ENCODE peak calls at places on chromosomes 11 and 22, in five cellular contexts. One of them, this sample, is unnamed.

GRCh38 chr22:23565942-23566715 is 14.0 kb downstream of the IGLL1 start:
- DNase-seq in stimulated activated CD8-positive, alpha-beta memory T cell treated with anti-CD3 and anti-CD28 coated beads, Interleukin-4, amount 100 ng/mL, for 1 hour: no peak
- DNase-seq in HFF-Myc: no peak
- DNase-seq in stimulated activated CD4-positive, alpha-beta T cell treated with anti-CD3 and anti-CD28 coated beads, Interleukin-4, amount 100 ng/mL, for 48 hours: no peak
- DNase-seq in activated CD4-positive, alpha-beta T cell treated with anti-CD3 and anti-CD28 coated beads, Interleukin-2, amount 50 U/mL, for 4 hours: no peak
- DNase-seq in this sample: no peak

GRCh38 chr11:103907548-103908455 is 128.6 kb upstream of the DDI1 start:
- DNase-seq in stimulated activated CD8-positive, alpha-beta memory T cell treated with anti-CD3 and anti-CD28 coated beads, Interleukin-4, amount 100 ng/mL, for 1 hour: no peak
- DNase-seq in HFF-Myc: no peak
- DNase-seq in stimulated activated CD4-positive, alpha-beta T cell treated with anti-CD3 and anti-CD28 coated beads, Interleukin-4, amount 100 ng/mL, for 48 hours: no peak
- DNase-seq in activated CD4-positive, alpha-beta T cell treated with anti-CD3 and anti-CD28 coated beads, Interleukin-2, amount 50 U/mL, for 4 hours: no peak
- DNase-seq in this sample: no peak

GRCh38 chr11:45436118-45436517 is 150.0 kb upstream of the SYT13 start:
- DNase-seq in stimulated activated CD8-positive, alpha-beta memory T cell treated with anti-CD3 and anti-CD28 coated beads, Interleukin-4, amount 100 ng/mL, for 1 hour: no peak
- DNase-seq in HFF-Myc: no peak
- DNase-seq in stimulated activated CD4-positive, alpha-beta T cell treated with anti-CD3 and anti-CD28 coated beads, Interleukin-4, amount 100 ng/mL, for 48 hours: no peak
- DNase-seq in activated CD4-positive, alpha-beta T cell treated with anti-CD3 and anti-CD28 coated beads, Interleukin-2, amount 50 U/mL, for 4 hours: no peak
- DNase-seq in this sample: no peak

GRCh38 chr11:67522338-67522737 is 908 bp downstream of the CABP2 start:
- DNase-seq in stimulated activated CD8-positive, alpha-beta memory T cell treated with anti-CD3 and anti-CD28 coated beads, Interleukin-4, amount 100 ng/mL, for 1 hour: no peak
- DNase-seq in HFF-Myc: no peak
- DNase-seq in stimulated activated CD4-positive, alpha-beta T cell treated with anti-CD3 and anti-CD28 coated beads, Interleukin-4, amount 100 ng/mL, for 48 hours: no peak
- DNase-seq in activated CD4-positive, alpha-beta T cell treated with anti-CD3 and anti-CD28 coated beads, Interleukin-2, amount 50 U/mL, for 4 hours: no peak
- DNase-seq in this sample: no peak

GRCh38 chr11:70747889-70748288 is 349.6 kb downstream of the CTTN start:
- DNase-seq in stimulated activated CD8-positive, alpha-beta memory T cell treated with anti-CD3 and anti-CD28 coated beads, Interleukin-4, amount 100 ng/mL, for 1 hour: no peak
- DNase-seq in HFF-Myc: no peak
- DNase-seq in stimulated activated CD4-positive, alpha-beta T cell treated with anti-CD3 and anti-CD28 coated beads, Interleukin-4, amount 100 ng/mL, for 48 hours: no peak
- DNase-seq in activated CD4-positive, alpha-beta T cell treated with anti-CD3 and anti-CD28 coated beads, Interleukin-2, amount 50 U/mL, for 4 hours: no peak
- DNase-seq in this sample: no peak

GRCh38 chr11:73215191-73216134 is 2.6 kb upstream of the P2RY2 start:
- DNase-seq in stimulated activated CD8-positive, alpha-beta memory T cell treated with anti-CD3 and anti-CD28 coated beads, Interleukin-4, amount 100 ng/mL, for 1 hour: no peak
- DNase-seq in HFF-Myc: no peak
- DNase-seq in stimulated activated CD4-positive, alpha-beta T cell treated with anti-CD3 and anti-CD28 coated beads, Interleukin-4, amount 100 ng/mL, for 48 hours: no peak
- DNase-seq in activated CD4-positive, alpha-beta T cell treated with anti-CD3 and anti-CD28 coated beads, Interleukin-2, amount 50 U/mL, for 4 hours: no peak
- DNase-seq in this sample: no peak

GRCh38 chr11:112017538-112017937 is 7.7 kb upstream of the DLAT start:
- DNase-seq in stimulated activated CD8-positive, alpha-beta memory T cell treated with anti-CD3 and anti-CD28 coated beads, Interleukin-4, amount 100 ng/mL, for 1 hour: no peak
- DNase-seq in HFF-Myc: no peak
- DNase-seq in stimulated activated CD4-positive, alpha-beta T cell treated with anti-CD3 and anti-CD28 coated beads, Interleukin-4, amount 100 ng/mL, for 48 hours: no peak
- DNase-seq in activated CD4-positive, alpha-beta T cell treated with anti-CD3 and anti-CD28 coated beads, Interleukin-2, amount 50 U/mL, for 4 hours: no peak
- DNase-seq in this sample: no peak

GRCh38 chr11:120903686-120904085 is 120.2 kb upstream of the TBCEL start:
- DNase-seq in stimulated activated CD8-positive, alpha-beta memory T cell treated with anti-CD3 and anti-CD28 coated beads, Interleukin-4, amount 100 ng/mL, for 1 hour: no peak
- DNase-seq in HFF-Myc: no peak
- DNase-seq in stimulated activated CD4-positive, alpha-beta T cell treated with anti-CD3 and anti-CD28 coated beads, Interleukin-4, amount 100 ng/mL, for 48 hours: no peak
- DNase-seq in activated CD4-positive, alpha-beta T cell treated with anti-CD3 and anti-CD28 coated beads, Interleukin-2, amount 50 U/mL, for 4 hours: no peak
- DNase-seq in this sample: no peak

GRCh38 chr11:11075515-11076171 is 217.8 kb upstream of the ZBED5 start:
- DNase-seq in stimulated activated CD8-positive, alpha-beta memory T cell treated with anti-CD3 and anti-CD28 coated beads, Interleukin-4, amount 100 ng/mL, for 1 hour: no peak
- DNase-seq in HFF-Myc: no peak
- DNase-seq in stimulated activated CD4-positive, alpha-beta T cell treated with anti-CD3 and anti-CD28 coated beads, Interleukin-4, amount 100 ng/mL, for 48 hours: no peak
- DNase-seq in activated CD4-positive, alpha-beta T cell treated with anti-CD3 and anti-CD28 coated beads, Interleukin-2, amount 50 U/mL, for 4 hours: no peak
- DNase-seq in this sample: no peak

GRCh38 chr11:45025716-45026492 is 75.2 kb upstream of the TP53I11 start:
- DNase-seq in stimulated activated CD8-positive, alpha-beta memory T cell treated with anti-CD3 and anti-CD28 coated beads, Interleukin-4, amount 100 ng/mL, for 1 hour: no peak
- DNase-seq in HFF-Myc: no peak
- DNase-seq in stimulated activated CD4-positive, alpha-beta T cell treated with anti-CD3 and anti-CD28 coated beads, Interleukin-4, amount 100 ng/mL, for 48 hours: no peak
- DNase-seq in activated CD4-positive, alpha-beta T cell treated with anti-CD3 and anti-CD28 coated beads, Interleukin-2, amount 50 U/mL, for 4 hours: no peak
- DNase-seq in this sample: no peak

GRCh38 chr11:6613496-6613895 is 1.5 kb upstream of the TAF10 start:
- DNase-seq in stimulated activated CD8-positive, alpha-beta memory T cell treated with anti-CD3 and anti-CD28 coated beads, Interleukin-4, amount 100 ng/mL, for 1 hour: no peak
- DNase-seq in HFF-Myc: no peak
- DNase-seq in stimulated activated CD4-positive, alpha-beta T cell treated with anti-CD3 and anti-CD28 coated beads, Interleukin-4, amount 100 ng/mL, for 48 hours: no peak
- DNase-seq in activated CD4-positive, alpha-beta T cell treated with anti-CD3 and anti-CD28 coated beads, Interleukin-2, amount 50 U/mL, for 4 hours: no peak
- DNase-seq in this sample: no peak

GRCh38 chr11:128890543-128891409 is at the start of gene KCNJ5:
- DNase-seq in stimulated activated CD8-positive, alpha-beta memory T cell treated with anti-CD3 and anti-CD28 coated beads, Interleukin-4, amount 100 ng/mL, for 1 hour: no peak
- DNase-seq in HFF-Myc: no peak
- DNase-seq in stimulated activated CD4-positive, alpha-beta T cell treated with anti-CD3 and anti-CD28 coated beads, Interleukin-4, amount 100 ng/mL, for 48 hours: no peak
- DNase-seq in activated CD4-positive, alpha-beta T cell treated with anti-CD3 and anti-CD28 coated beads, Interleukin-2, amount 50 U/mL, for 4 hours: no peak
- DNase-seq in this sample: no peak

GRCh38 chr11:33899383-33900037 is 7.6 kb upstream of the LMO2 start:
- DNase-seq in stimulated activated CD8-positive, alpha-beta memory T cell treated with anti-CD3 and anti-CD28 coated beads, Interleukin-4, amount 100 ng/mL, for 1 hour: no peak
- DNase-seq in HFF-Myc: peak
- DNase-seq in stimulated activated CD4-positive, alpha-beta T cell treated with anti-CD3 and anti-CD28 coated beads, Interleukin-4, amount 100 ng/mL, for 48 hours: no peak
- DNase-seq in activated CD4-positive, alpha-beta T cell treated with anti-CD3 and anti-CD28 coated beads, Interleukin-2, amount 50 U/mL, for 4 hours: no peak
- DNase-seq in this sample: no peak

GRCh38 chr11:68659158-68659921 is 25.0 kb upstream of the GAL start:
- DNase-seq in stimulated activated CD8-positive, alpha-beta memory T cell treated with anti-CD3 and anti-CD28 coated beads, Interleukin-4, amount 100 ng/mL, for 1 hour: no peak
- DNase-seq in HFF-Myc: peak
- DNase-seq in stimulated activated CD4-positive, alpha-beta T cell treated with anti-CD3 and anti-CD28 coated beads, Interleukin-4, amount 100 ng/mL, for 48 hours: no peak
- DNase-seq in activated CD4-positive, alpha-beta T cell treated with anti-CD3 and anti-CD28 coated beads, Interleukin-2, amount 50 U/mL, for 4 hours: no peak
- DNase-seq in this sample: no peak

GRCh38 chr22:39731881-39732555 is 161.5 kb downstream of the CACNA1I start:
- DNase-seq in stimulated activated CD8-positive, alpha-beta memory T cell treated with anti-CD3 and anti-CD28 coated beads, Interleukin-4, amount 100 ng/mL, for 1 hour: no peak
- DNase-seq in HFF-Myc: no peak
- DNase-seq in stimulated activated CD4-positive, alpha-beta T cell treated with anti-CD3 and anti-CD28 coated beads, Interleukin-4, amount 100 ng/mL, for 48 hours: no peak
- DNase-seq in activated CD4-positive, alpha-beta T cell treated with anti-CD3 and anti-CD28 coated beads, Interleukin-2, amount 50 U/mL, for 4 hours: no peak
- DNase-seq in this sample: no peak

GRCh38 chr11:70415176-70415575 is 16.8 kb downstream of the CTTN start:
- DNase-seq in stimulated activated CD8-positive, alpha-beta memory T cell treated with anti-CD3 and anti-CD28 coated beads, Interleukin-4, amount 100 ng/mL, for 1 hour: no peak
- DNase-seq in HFF-Myc: peak
- DNase-seq in stimulated activated CD4-positive, alpha-beta T cell treated with anti-CD3 and anti-CD28 coated beads, Interleukin-4, amount 100 ng/mL, for 48 hours: no peak
- DNase-seq in activated CD4-positive, alpha-beta T cell treated with anti-CD3 and anti-CD28 coated beads, Interleukin-2, amount 50 U/mL, for 4 hours: no peak
- DNase-seq in this sample: no peak

GRCh38 chr22:50221410-50222300 is 20.8 kb downstream of the SELENOO start:
- DNase-seq in stimulated activated CD8-positive, alpha-beta memory T cell treated with anti-CD3 and anti-CD28 coated beads, Interleukin-4, amount 100 ng/mL, for 1 hour: no peak
- DNase-seq in HFF-Myc: no peak
- DNase-seq in stimulated activated CD4-positive, alpha-beta T cell treated with anti-CD3 and anti-CD28 coated beads, Interleukin-4, amount 100 ng/mL, for 48 hours: no peak
- DNase-seq in activated CD4-positive, alpha-beta T cell treated with anti-CD3 and anti-CD28 coated beads, Interleukin-2, amount 50 U/mL, for 4 hours: no peak
- DNase-seq in this sample: no peak

GRCh38 chr22:42208362-42208761 is 62.1 kb downstream of the TCF20 start:
- DNase-seq in stimulated activated CD8-positive, alpha-beta memory T cell treated with anti-CD3 and anti-CD28 coated beads, Interleukin-4, amount 100 ng/mL, for 1 hour: no peak
- DNase-seq in HFF-Myc: no peak
- DNase-seq in stimulated activated CD4-positive, alpha-beta T cell treated with anti-CD3 and anti-CD28 coated beads, Interleukin-4, amount 100 ng/mL, for 48 hours: no peak
- DNase-seq in activated CD4-positive, alpha-beta T cell treated with anti-CD3 and anti-CD28 coated beads, Interleukin-2, amount 50 U/mL, for 4 hours: no peak
- DNase-seq in this sample: no peak

GRCh38 chr11:132024587-132025295 is 654.3 kb downstream of the NTM start:
- DNase-seq in stimulated activated CD8-positive, alpha-beta memory T cell treated with anti-CD3 and anti-CD28 coated beads, Interleukin-4, amount 100 ng/mL, for 1 hour: no peak
- DNase-seq in HFF-Myc: no peak
- DNase-seq in stimulated activated CD4-positive, alpha-beta T cell treated with anti-CD3 and anti-CD28 coated beads, Interleukin-4, amount 100 ng/mL, for 48 hours: no peak
- DNase-seq in activated CD4-positive, alpha-beta T cell treated with anti-CD3 and anti-CD28 coated beads, Interleukin-2, amount 50 U/mL, for 4 hours: no peak
- DNase-seq in this sample: no peak

GRCh38 chr11:64234840-64235379 is 526 bp downstream of the VEGFB start:
- DNase-seq in stimulated activated CD8-positive, alpha-beta memory T cell treated with anti-CD3 and anti-CD28 coated beads, Interleukin-4, amount 100 ng/mL, for 1 hour: no peak
- DNase-seq in HFF-Myc: no peak
- DNase-seq in stimulated activated CD4-positive, alpha-beta T cell treated with anti-CD3 and anti-CD28 coated beads, Interleukin-4, amount 100 ng/mL, for 48 hours: no peak
- DNase-seq in activated CD4-positive, alpha-beta T cell treated with anti-CD3 and anti-CD28 coated beads, Interleukin-2, amount 50 U/mL, for 4 hours: peak
- DNase-seq in this sample: no peak

GRCh38 chr11:831132-831864 is 1.5 kb upstream of the CD151 start:
- DNase-seq in stimulated activated CD8-positive, alpha-beta memory T cell treated with anti-CD3 and anti-CD28 coated beads, Interleukin-4, amount 100 ng/mL, for 1 hour: no peak
- DNase-seq in HFF-Myc: no peak
- DNase-seq in stimulated activated CD4-positive, alpha-beta T cell treated with anti-CD3 and anti-CD28 coated beads, Interleukin-4, amount 100 ng/mL, for 48 hours: no peak
- DNase-seq in activated CD4-positive, alpha-beta T cell treated with anti-CD3 and anti-CD28 coated beads, Interleukin-2, amount 50 U/mL, for 4 hours: no peak
- DNase-seq in this sample: no peak

GRCh38 chr11:60056349-60056969 is at the start of gene MS4A3:
- DNase-seq in stimulated activated CD8-positive, alpha-beta memory T cell treated with anti-CD3 and anti-CD28 coated beads, Interleukin-4, amount 100 ng/mL, for 1 hour: no peak
- DNase-seq in HFF-Myc: no peak
- DNase-seq in stimulated activated CD4-positive, alpha-beta T cell treated with anti-CD3 and anti-CD28 coated beads, Interleukin-4, amount 100 ng/mL, for 48 hours: no peak
- DNase-seq in activated CD4-positive, alpha-beta T cell treated with anti-CD3 and anti-CD28 coated beads, Interleukin-2, amount 50 U/mL, for 4 hours: no peak
- DNase-seq in this sample: no peak

GRCh38 chr11:41996558-41996957 is 537.1 kb upstream of the LRRC4C start:
- DNase-seq in stimulated activated CD8-positive, alpha-beta memory T cell treated with anti-CD3 and anti-CD28 coated beads, Interleukin-4, amount 100 ng/mL, for 1 hour: no peak
- DNase-seq in HFF-Myc: no peak
- DNase-seq in stimulated activated CD4-positive, alpha-beta T cell treated with anti-CD3 and anti-CD28 coated beads, Interleukin-4, amount 100 ng/mL, for 48 hours: no peak
- DNase-seq in activated CD4-positive, alpha-beta T cell treated with anti-CD3 and anti-CD28 coated beads, Interleukin-2, amount 50 U/mL, for 4 hours: no peak
- DNase-seq in this sample: no peak

GRCh38 chr11:23749762-23750430 is 747.0 kb upstream of the LUZP2 start:
- DNase-seq in stimulated activated CD8-positive, alpha-beta memory T cell treated with anti-CD3 and anti-CD28 coated beads, Interleukin-4, amount 100 ng/mL, for 1 hour: no peak
- DNase-seq in HFF-Myc: no peak
- DNase-seq in stimulated activated CD4-positive, alpha-beta T cell treated with anti-CD3 and anti-CD28 coated beads, Interleukin-4, amount 100 ng/mL, for 48 hours: no peak
- DNase-seq in activated CD4-positive, alpha-beta T cell treated with anti-CD3 and anti-CD28 coated beads, Interleukin-2, amount 50 U/mL, for 4 hours: no peak
- DNase-seq in this sample: no peak

GRCh38 chr11:46326813-46327416 is 20.3 kb upstream of the DGKZ start:
- DNase-seq in stimulated activated CD8-positive, alpha-beta memory T cell treated with anti-CD3 and anti-CD28 coated beads, Interleukin-4, amount 100 ng/mL, for 1 hour: no peak
- DNase-seq in HFF-Myc: no peak
- DNase-seq in stimulated activated CD4-positive, alpha-beta T cell treated with anti-CD3 and anti-CD28 coated beads, Interleukin-4, amount 100 ng/mL, for 48 hours: no peak
- DNase-seq in activated CD4-positive, alpha-beta T cell treated with anti-CD3 and anti-CD28 coated beads, Interleukin-2, amount 50 U/mL, for 4 hours: no peak
- DNase-seq in this sample: no peak

GRCh38 chr11:88131764-88132470 is 43.3 kb downstream of the RAB38 start:
- DNase-seq in stimulated activated CD8-positive, alpha-beta memory T cell treated with anti-CD3 and anti-CD28 coated beads, Interleukin-4, amount 100 ng/mL, for 1 hour: no peak
- DNase-seq in HFF-Myc: no peak
- DNase-seq in stimulated activated CD4-positive, alpha-beta T cell treated with anti-CD3 and anti-CD28 coated beads, Interleukin-4, amount 100 ng/mL, for 48 hours: no peak
- DNase-seq in activated CD4-positive, alpha-beta T cell treated with anti-CD3 and anti-CD28 coated beads, Interleukin-2, amount 50 U/mL, for 4 hours: no peak
- DNase-seq in this sample: no peak

GRCh38 chr11:101718406-101718805 is 134.6 kb upstream of the TRPC6 start:
- DNase-seq in stimulated activated CD8-positive, alpha-beta memory T cell treated with anti-CD3 and anti-CD28 coated beads, Interleukin-4, amount 100 ng/mL, for 1 hour: no peak
- DNase-seq in HFF-Myc: no peak
- DNase-seq in stimulated activated CD4-positive, alpha-beta T cell treated with anti-CD3 and anti-CD28 coated beads, Interleukin-4, amount 100 ng/mL, for 48 hours: no peak
- DNase-seq in activated CD4-positive, alpha-beta T cell treated with anti-CD3 and anti-CD28 coated beads, Interleukin-2, amount 50 U/mL, for 4 hours: no peak
- DNase-seq in this sample: no peak

GRCh38 chr11:134045799-134046635 is 22.9 kb upstream of the JAM3 start:
- DNase-seq in stimulated activated CD8-positive, alpha-beta memory T cell treated with anti-CD3 and anti-CD28 coated beads, Interleukin-4, amount 100 ng/mL, for 1 hour: no peak
- DNase-seq in HFF-Myc: no peak
- DNase-seq in stimulated activated CD4-positive, alpha-beta T cell treated with anti-CD3 and anti-CD28 coated beads, Interleukin-4, amount 100 ng/mL, for 48 hours: no peak
- DNase-seq in activated CD4-positive, alpha-beta T cell treated with anti-CD3 and anti-CD28 coated beads, Interleukin-2, amount 50 U/mL, for 4 hours: no peak
- DNase-seq in this sample: no peak

GRCh38 chr11:121841487-121842167 is 274.4 kb downstream of the BLID start:
- DNase-seq in stimulated activated CD8-positive, alpha-beta memory T cell treated with anti-CD3 and anti-CD28 coated beads, Interleukin-4, amount 100 ng/mL, for 1 hour: no peak
- DNase-seq in HFF-Myc: peak
- DNase-seq in stimulated activated CD4-positive, alpha-beta T cell treated with anti-CD3 and anti-CD28 coated beads, Interleukin-4, amount 100 ng/mL, for 48 hours: no peak
- DNase-seq in activated CD4-positive, alpha-beta T cell treated with anti-CD3 and anti-CD28 coated beads, Interleukin-2, amount 50 U/mL, for 4 hours: no peak
- DNase-seq in this sample: no peak

GRCh38 chr22:36453266-36453607 is 28.2 kb downstream of the TXN2 start:
- DNase-seq in stimulated activated CD8-positive, alpha-beta memory T cell treated with anti-CD3 and anti-CD28 coated beads, Interleukin-4, amount 100 ng/mL, for 1 hour: no peak
- DNase-seq in HFF-Myc: no peak
- DNase-seq in stimulated activated CD4-positive, alpha-beta T cell treated with anti-CD3 and anti-CD28 coated beads, Interleukin-4, amount 100 ng/mL, for 48 hours: no peak
- DNase-seq in activated CD4-positive, alpha-beta T cell treated with anti-CD3 and anti-CD28 coated beads, Interleukin-2, amount 50 U/mL, for 4 hours: no peak
- DNase-seq in this sample: no peak

GRCh38 chr11:95567685-95568084 is 221.9 kb downstream of the FAM76B start:
- DNase-seq in stimulated activated CD8-positive, alpha-beta memory T cell treated with anti-CD3 and anti-CD28 coated beads, Interleukin-4, amount 100 ng/mL, for 1 hour: no peak
- DNase-seq in HFF-Myc: no peak
- DNase-seq in stimulated activated CD4-positive, alpha-beta T cell treated with anti-CD3 and anti-CD28 coated beads, Interleukin-4, amount 100 ng/mL, for 48 hours: no peak
- DNase-seq in activated CD4-positive, alpha-beta T cell treated with anti-CD3 and anti-CD28 coated beads, Interleukin-2, amount 50 U/mL, for 4 hours: no peak
- DNase-seq in this sample: no peak

GRCh38 chr22:27135582-27135981 is 478.2 kb downstream of the MIAT start:
- DNase-seq in stimulated activated CD8-positive, alpha-beta memory T cell treated with anti-CD3 and anti-CD28 coated beads, Interleukin-4, amount 100 ng/mL, for 1 hour: no peak
- DNase-seq in HFF-Myc: no peak
- DNase-seq in stimulated activated CD4-positive, alpha-beta T cell treated with anti-CD3 and anti-CD28 coated beads, Interleukin-4, amount 100 ng/mL, for 48 hours: no peak
- DNase-seq in activated CD4-positive, alpha-beta T cell treated with anti-CD3 and anti-CD28 coated beads, Interleukin-2, amount 50 U/mL, for 4 hours: no peak
- DNase-seq in this sample: no peak

This sample was measured in central memory CD8-positive, alpha-beta T cell.